ENCODE peak calls at places on chromosomes 16 and 17, in ten cellular contexts. E is left cardiac atrium; P is type B pancreatic cell; D is activated CD8-positive, alpha-beta memory T cell treated with anti-CD3 and anti-CD28 coated beads for 1 hour; N is colonic mucosa; Z is neural crest cell; Q is ACHN; G is stimulated activated CD4-positive, alpha-beta T cell treated with anti-CD3 and anti-CD28 coated beads, Interleukin-1b, Interleukin-23, amount 100 ng/mL, for 24 hours; J is NCI-H1417 treated with DMSO at 0.1 percent for 48 hours; Y is WTC11. U is an unnamed sample.

GRCh38 chr17:10265100-10265810 is 66.8 kb upstream of the GAS7 start:
- DNase-seq in G (no peak), Y (no peak), J (no peak), N (no peak), D (no peak), P (no peak), Q (no peak), Z (no peak), E (no peak), U (no peak)

GRCh38 chr16:1054660-1055556 is 17.6 kb upstream of the SSTR5 start:
- DNase-seq in J (no peak), Q (peak; percentile 70), N (peak; percentile 49), E (peak; percentile 73), P (no peak), Z (peak; percentile 82), G (no peak), Y (peak; percentile 88), D (no peak), U (no peak)

GRCh38 chr17:80101946-80102706 is 745 bp downstream of the GAA start:
- DNase-seq in Q (peak; percentile 41), Y (no peak), D (no peak), Z (no peak), N (peak; percentile 29), P (no peak), G (no peak), J (no peak), E (no peak), U (peak; percentile 35)

GRCh38 chr17:51560398-51560797 is 300.1 kb downstream of the UTP18 start:
- DNase-seq in Q (no peak), G (no peak), P (no peak), D (no peak), N (no peak), E (no peak), J (no peak), Z (no peak), Y (no peak), U (no peak)

GRCh38 chr17:9024497-9024896 is 3.2 kb downstream of the NTN1 start:
- DNase-seq in N (no peak), J (no peak), D (no peak), Y (peak; percentile 37), P (no peak), Q (no peak), G (no peak), E (no peak), Z (no peak), U (no peak)

GRCh38 chr17:44915321-44915726 is at the start of gene GFAP:
- DNase-seq in G (no peak), Y (no peak), Z (no peak), E (no peak), P (no peak), J (no peak), D (no peak), N (no peak), Q (no peak), U (no peak)

GRCh38 chr17:20922128-20922670 is 120.6 kb downstream of the USP22 start:
- DNase-seq in Z (no peak), Y (no peak), D (no peak), P (no peak), E (peak; percentile 48), G (no peak), J (no peak), N (no peak), Q (no peak), U (no peak)

GRCh38 chr17:57557793-57558681 is 187.1 kb downstream of the CCDC182 start:
- DNase-seq in D (no peak), N (no peak), Y (no peak), Z (no peak), Q (peak; percentile 95), P (no peak), E (no peak), J (no peak), G (no peak), U (no peak)

GRCh38 chr16:85400305-85401205 is 212.6 kb upstream of the GSE1 start:
- DNase-seq in Q (no peak), Z (no peak), P (no peak), Y (peak; percentile 6), J (no peak), N (peak; percentile 11), E (peak; percentile 7), G (no peak), D (no peak), U (peak; percentile 45)

GRCh38 chr17:80460286-80460881 is 16.0 kb downstream of the NPTX1 start:
- DNase-seq in J (no peak), G (no peak), Q (no peak), Y (no peak), D (no peak), N (no peak), E (no peak), P (no peak), Z (no peak), U (no peak)

GRCh38 chr16:85554791-85555548 is 58.2 kb upstream of the GSE1 start:
- DNase-seq in Z (no peak), D (no peak), E (peak; percentile 82), J (no peak), Y (no peak), P (no peak), Q (peak; percentile 66), N (peak; percentile 72), G (no peak), U (peak; percentile 89)

GRCh38 chr16:59179446-59180082 is 445.4 kb upstream of the GOT2 start:
- DNase-seq in Z (no peak), N (no peak), P (no peak), E (no peak), Q (no peak), J (no peak), G (no peak), D (no peak), Y (no peak), U (no peak)

GRCh38 chr17:32523017-32523680 is 36.4 kb downstream of the CDK5R1 start:
- DNase-seq in P (no peak), Q (no peak), G (no peak), Z (no peak), Y (no peak), D (no peak), J (no peak), N (no peak), E (no peak), U (no peak)

GRCh38 chr17:40399185-40399584 is 18.5 kb downstream of the TOP2A start:
- DNase-seq in P (no peak), N (no peak), G (no peak), Y (no peak), J (no peak), D (no peak), Q (peak; percentile 78), Z (no peak), E (no peak), U (no peak)

GRCh38 chr17:50688168-50688719 is 19.5 kb downstream of the ANKRD40 start:
- DNase-seq in Y (no peak), Q (peak; percentile 59), Z (no peak), D (no peak), E (no peak), P (no peak), G (no peak), N (no peak), J (no peak), U (peak; percentile 35)

GRCh38 chr17:48378696-48379095 is 51.3 kb downstream of the SKAP1 start:
- DNase-seq in Q (no peak), Z (no peak), G (no peak), N (no peak), E (no peak), D (no peak), J (no peak), P (no peak), Y (no peak), U (no peak)

GRCh38 chr16:27293343-27293742 is 20.4 kb upstream of the IL4R start:
- DNase-seq in D (no peak), Y (no peak), E (no peak), J (no peak), P (no peak), Q (no peak), Z (no peak), G (no peak), N (no peak), U (no peak)

GRCh38 chr17:65174974-65175373 is 37.8 kb downstream of the RGS9 start:
- DNase-seq in N (no peak), Y (no peak), Z (no peak), G (no peak), J (no peak), D (no peak), E (no peak), Q (no peak), P (no peak), U (no peak)

GRCh38 chr16:81319221-81319912 is 4.6 kb downstream of the GAN start:
- DNase-seq in J (no peak), P (no peak), N (no peak), Y (no peak), E (no peak), Q (peak; percentile 92), D (no peak), Z (no peak), G (no peak), U (no peak)

GRCh38 chr17:39755550-39756375 is 18.0 kb downstream of the GRB7 start:
- DNase-seq in N (no peak), E (no peak), J (no peak), Q (no peak), D (peak; percentile 45), P (no peak), G (no peak), Y (no peak), Z (no peak), U (peak; percentile 74)

GRCh38 chr16:86365513-86366040 is 144.8 kb upstream of the FOXF1 start:
- DNase-seq in G (no peak), P (no peak), N (no peak), Q (no peak), D (no peak), J (no peak), E (no peak), Y (no peak), Z (no peak), U (no peak)

GRCh38 chr17:75823257-75824041 is 20.8 kb downstream of the UNC13D start:
- DNase-seq in G (no peak), N (no peak), Q (no peak), P (no peak), D (no peak), Y (no peak), E (no peak), J (no peak), Z (no peak), U (peak; percentile 68)

GRCh38 chr16:78496189-78496588 is 396.7 kb downstream of the WWOX start:
- DNase-seq in D (no peak), G (no peak), P (no peak), Y (no peak), N (no peak), E (no peak), J (no peak), Z (no peak), Q (no peak), U (no peak)

GRCh38 chr16:10616744-10617640 is 36.6 kb upstream of the EMP2 start:
- DNase-seq in N (peak; percentile 93), G (no peak), Z (peak; percentile 31), Y (peak; percentile 31), E (peak; percentile 84), P (no peak), J (no peak), Q (peak; percentile 82), D (no peak), U (peak; percentile 79)

GRCh38 chr17:38556234-38556633 is 49.5 kb downstream of the SRCIN1 start:
- DNase-seq in J (no peak), E (no peak), Q (no peak), N (no peak), D (no peak), Y (no peak), P (no peak), Z (no peak), G (no peak), U (no peak)

GRCh38 chr16:85902366-85903155 is 3.6 kb downstream of the IRF8 start:
- DNase-seq in Y (no peak), D (peak; percentile 31), G (no peak), Z (no peak), J (no peak), Q (no peak), P (no peak), N (no peak), E (no peak), U (peak; percentile 59)

GRCh38 chr16:27639588-27640276 is 89.8 kb downstream of the KATNIP start:
- DNase-seq in D (no peak), G (no peak), P (no peak), Z (peak; percentile 31), J (no peak), E (no peak), N (peak; percentile 46), Q (peak; percentile 67), Y (peak; percentile 40), U (no peak)

GRCh38 chr17:74852237-74853047 is 7.2 kb downstream of the GRIN2C start:
- DNase-seq in N (no peak), J (peak; percentile 65), P (no peak), E (no peak), Q (no peak), Y (peak; percentile 89), D (no peak), Z (no peak), G (peak; percentile 23), U (peak; percentile 74)

U was measured in kidney.